ENCODE peak calls at places on chromosomes 4 and X, in four cellular contexts. R, B, S and M are unnamed samples.

GRCh38 chr4:137993232-137993631 is 248.9 kb downstream of the SLC7A11 start:
- DNase-seq in B (no peak), R (no peak), S (no peak), M (no peak)

GRCh38 chr4:181528570-181529184 is 714.5 kb upstream of the TENM3 start:
- DNase-seq in B (peak), R (peak), S (peak), M (peak)

GRCh38 chr4:73619351-73619750 is 885 bp downstream of the RASSF6 start:
- DNase-seq in R (no peak), S (no peak), B (no peak), M (no peak)

GRCh38 chr4:148795156-148795864 is 353.1 kb upstream of the NR3C2 start:
- DNase-seq in S (peak), B (peak), R (no peak), M (no peak)

GRCh38 chr4:18234108-18234507 is 212.6 kb upstream of the LCORL start:
- DNase-seq in R (no peak), S (no peak), B (no peak), M (no peak)

GRCh38 chrX:110173192-110174175 is 144.4 kb downstream of the AMMECR1 start:
- DNase-seq in S (no peak), R (no peak), B (peak), M (peak)

GRCh38 chr4:8739820-8740665 is 131.6 kb downstream of the HMX1 start:
- DNase-seq in S (peak), B (no peak), R (no peak), M (no peak)

GRCh38 chr4:25856756-25857155 is 6.0 kb downstream of the SEL1L3 start:
- DNase-seq in S (no peak), B (no peak), R (no peak), M (no peak)

GRCh38 chrX:74351760-74352159 is 47.8 kb downstream of the ZCCHC13 start:
- DNase-seq in B (no peak), S (no peak), R (no peak), M (no peak)

GRCh38 chr4:99878604-99879003 is 15.6 kb downstream of the LAMTOR3 start:
- DNase-seq in B (no peak), R (no peak), S (no peak), M (no peak)

GRCh38 chrX:154082396-154083133 is 15.0 kb downstream of the MECP2 start:
- DNase-seq in B (no peak), R (no peak), S (no peak), M (no peak)

GRCh38 chrX:69362889-69363288 is 141.2 kb upstream of the NALF2 start:
- DNase-seq in R (no peak), S (no peak), B (peak), M (no peak)

DNA sequence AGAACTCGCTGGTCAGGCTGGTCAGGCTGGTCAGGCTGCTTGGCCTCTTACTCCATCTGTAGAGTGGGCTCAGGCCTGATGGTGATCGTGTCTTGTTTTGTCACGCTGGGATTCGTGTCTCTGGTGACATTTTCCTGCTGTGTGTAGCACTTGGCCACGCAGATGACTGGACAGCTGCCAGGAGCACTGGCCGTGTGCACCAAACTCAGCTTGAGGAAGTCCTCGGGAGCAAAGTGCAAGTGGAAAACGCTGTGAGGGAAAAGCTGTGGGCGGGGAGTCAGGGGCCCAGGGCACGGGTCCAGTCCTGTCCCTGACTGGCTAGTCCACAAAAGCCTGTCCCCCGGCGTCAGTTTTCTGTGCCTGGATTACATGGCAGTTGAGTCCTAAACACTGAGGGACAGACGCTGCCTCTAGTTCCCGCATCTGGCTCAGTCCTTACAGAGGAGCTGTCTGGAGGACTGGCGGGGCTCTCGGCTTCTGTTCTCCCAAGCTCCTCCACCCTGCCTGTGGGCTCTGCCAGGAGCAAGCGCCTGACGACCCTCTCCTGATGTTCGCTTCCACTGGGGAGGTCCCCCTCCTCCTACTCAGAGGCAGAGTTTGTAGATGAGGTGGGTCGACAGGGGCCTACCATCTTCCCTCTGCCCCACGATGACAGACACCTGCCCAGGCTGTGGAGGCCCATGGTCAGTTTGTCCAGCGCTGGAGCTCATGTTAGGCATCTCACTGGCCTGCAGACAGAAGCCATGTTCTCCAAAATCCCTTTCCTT is 35.9 kb upstream of the GRPEL1 start:
- DNase-seq in R (peak), B (peak), S (peak), M (no peak)
- H3K4me3 ChIP-seq in R (peak), B (peak), S (peak), M (peak)

GRCh38 chrX:19040373-19040772 is 56.5 kb upstream of the PHKA2 start:
- DNase-seq in S (no peak), B (no peak), R (no peak), M (no peak)
- TF ChIP-seq CTCF in S (peak), B (peak), R (no peak), M (peak)

GRCh38 chrX:13013353-13014110 is 30.9 kb downstream of the FAM9C start:
- DNase-seq in R (no peak), B (no peak), S (no peak), M (no peak)
- H3K4me3 ChIP-seq in R (no peak), B (no peak), S (no peak), M (no peak)

GRCh38 chrX:40297949-40298539 is 200.3 kb upstream of the BCOR start:
- DNase-seq in B (no peak), R (no peak), S (no peak), M (peak)

GRCh38 chrX:40298569-40298968 is 200.8 kb upstream of the BCOR start:
- DNase-seq in R (no peak), S (no peak), B (no peak), M (no peak)

GRCh38 chrX:40300286-40300890 is 202.6 kb upstream of the BCOR start:
- DNase-seq in B (no peak), S (no peak), R (no peak), M (no peak)

GRCh38 chrX:40299502-40300118 is 201.9 kb upstream of the BCOR start:
- DNase-seq in S (no peak), R (no peak), B (no peak), M (no peak)

DNA sequence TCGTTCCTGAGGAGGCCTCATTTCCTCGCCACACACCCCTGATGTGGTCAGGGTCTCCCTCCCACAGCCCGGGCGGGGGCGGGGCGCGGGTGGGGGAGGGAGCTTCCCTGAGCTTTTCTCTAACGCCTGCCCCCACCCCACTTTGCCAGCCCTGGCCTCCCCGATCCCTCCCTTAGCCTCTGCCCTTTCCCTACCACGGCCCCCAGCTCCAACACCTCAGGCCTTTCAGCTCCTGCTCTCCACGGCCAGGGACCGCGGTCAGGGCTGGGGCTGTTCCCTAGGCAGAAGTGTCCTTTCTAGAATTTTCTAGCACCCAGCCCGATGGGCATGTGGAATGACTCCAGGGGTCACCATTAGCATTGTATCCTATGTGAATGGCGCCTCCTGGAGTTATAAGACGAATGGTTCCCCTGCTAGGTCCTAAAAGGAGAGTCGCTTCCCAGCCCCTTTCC is 201.3 kb upstream of the BCOR start:
- DNase-seq in R (no peak), B (no peak), S (no peak), M (no peak)
- TF ChIP-seq CTCF in R (no peak), B (peak), S (peak), M (peak)

GRCh38 chr4:83387922-83388676 is 53.5 kb upstream of the HPSE start:
- DNase-seq in S (no peak), R (no peak), B (no peak), M (no peak)

GRCh38 chr4:83390965-83391364 is 56.3 kb upstream of the HPSE start:
- DNase-seq in B (no peak), R (no peak), S (no peak), M (no peak)

GRCh38 chr4:83389037-83389755 is 54.5 kb upstream of the HPSE start:
- DNase-seq in S (no peak), B (no peak), R (no peak), M (no peak)

GRCh38 chr4:83389756-83390505 is 55.3 kb upstream of the HPSE start:
- DNase-seq in R (no peak), B (no peak), S (no peak), M (no peak)

DNA sequence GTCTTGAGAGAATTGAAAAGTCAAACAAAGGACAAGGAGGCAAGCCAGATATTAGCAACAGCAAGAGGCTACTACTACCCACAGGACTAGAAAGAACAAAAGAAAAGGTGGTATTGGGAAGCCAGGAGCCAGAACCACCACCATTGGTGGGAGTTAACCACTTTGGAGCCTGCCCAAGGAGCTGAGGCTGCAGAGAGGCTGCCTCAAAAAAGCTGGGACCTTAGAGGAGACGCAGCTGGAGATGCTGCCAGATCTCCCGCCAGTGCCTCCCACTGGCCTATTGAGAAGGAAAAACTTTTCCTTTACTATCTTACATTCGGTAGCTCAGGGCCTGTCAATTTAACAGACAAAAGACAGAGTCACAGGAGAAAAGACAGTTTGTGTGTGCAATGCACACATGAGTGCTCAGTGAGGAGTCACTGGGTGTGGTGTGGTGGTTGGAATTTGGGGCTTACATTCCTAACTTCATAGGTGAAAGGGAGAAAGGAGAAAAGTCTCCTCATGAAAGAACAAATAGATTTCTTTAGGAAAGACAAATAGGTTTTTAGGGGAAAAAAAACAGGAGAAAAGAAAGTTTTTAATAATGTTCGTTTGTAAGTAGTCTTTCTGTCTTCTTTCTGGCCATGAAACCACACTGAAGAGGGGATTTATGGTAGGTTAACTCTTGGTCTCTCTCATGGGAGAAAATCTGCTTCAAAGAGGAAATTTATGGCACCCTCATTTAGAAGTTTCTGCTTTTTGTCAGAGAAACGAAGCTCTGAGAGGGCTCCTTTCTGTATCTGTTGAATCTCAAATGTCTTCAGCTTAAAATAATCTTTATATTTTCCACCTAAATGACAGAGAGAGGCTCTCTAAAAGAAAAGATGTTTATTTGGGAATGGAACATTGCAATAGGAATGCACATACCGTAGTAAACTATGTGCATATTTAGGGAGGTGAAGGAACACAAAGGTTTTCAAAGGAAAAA is 52.6 kb upstream of the HPSE start:
- DNase-seq in R (no peak), B (no peak), S (no peak), M (no peak)
- H3K4me3 ChIP-seq in R (no peak), B (no peak), S (no peak), M (no peak)

GRCh38 chrX:13599491-13599890 is 30.1 kb downstream of the EGFL6 start:
- DNase-seq in B (no peak), S (no peak), R (no peak), M (no peak)

GRCh38 chrX:13597928-13598327 is 28.5 kb downstream of the EGFL6 start:
- DNase-seq in S (no peak), B (no peak), R (no peak), M (no peak)

DNA sequence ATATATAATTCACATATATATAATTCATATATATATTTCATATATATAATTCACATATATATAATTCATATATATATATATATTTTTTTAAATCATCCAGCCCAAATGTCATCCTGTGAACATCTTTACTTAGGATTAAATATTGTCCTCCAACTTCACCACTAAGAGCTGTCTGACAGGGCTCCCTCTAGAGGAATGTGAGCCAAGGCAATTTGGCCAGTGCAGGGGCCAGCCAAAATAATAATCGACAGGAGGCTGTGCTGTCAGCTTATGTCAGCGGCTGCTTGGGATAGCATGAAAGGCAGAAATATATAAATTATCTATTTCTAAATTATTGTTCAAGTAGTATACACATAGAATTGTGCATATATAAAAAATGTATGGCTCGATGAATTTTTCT is 29.5 kb downstream of the EGFL6 start:
- DNase-seq in S (no peak), B (no peak), R (no peak), M (no peak)
- TF ChIP-seq CTCF in S (no peak), B (no peak), R (no peak), M (peak)